ENCODE peak calls at places on chromosomes 16 and 17, in four cellular contexts. X is GM12865, W is mucosa of descending colon, C is upper lobe of right lung. M is an unnamed sample.

GRCh38 chr16:81816793-81817210 is 37.7 kb downstream of the PLCG2 start:
- DNase-seq in X (peak), W (no peak), C (no peak), M (no peak)

GRCh38 chr16:67013238-67013822 is 15.6 kb upstream of the CBFB start:
- DNase-seq in X (no peak), W (no peak), C (no peak), M (no peak)

GRCh38 chr17:80529104-80529903 is 15.3 kb upstream of the RPTOR start:
- DNase-seq in X (no peak), W (no peak), C (no peak), M (no peak)

GRCh38 chr16:82603784-82604411 is 22.9 kb upstream of the CDH13 start:
- DNase-seq in X (peak), W (peak), C (no peak), M (no peak)

GRCh38 chr16:832652-833336 is 32.3 kb upstream of the GNG13 start:
- DNase-seq in X (no peak), W (peak), C (no peak), M (no peak)

GRCh38 chr17:55068862-55069771 is 100.6 kb downstream of the STXBP4 start:
- DNase-seq in X (no peak), W (no peak), C (no peak), M (no peak)

GRCh38 chr17:30236807-30237206 is 1.3 kb upstream of the SLC6A4 start:
- DNase-seq in X (peak), W (peak), C (peak), M (no peak)

GRCh38 chr16:7342598-7342997 is 10.0 kb downstream of the RBFOX1 start:
- DNase-seq in X (no peak), W (no peak), C (no peak), M (no peak)

GRCh38 chr16:81975637-81976036 is 35.6 kb downstream of the SDR42E1 start:
- DNase-seq in X (no peak), W (no peak), C (no peak), M (no peak)

GRCh38 chr17:41710472-41711090 is 1.6 kb upstream of the GAST start:
- DNase-seq in X (no peak), W (no peak), C (no peak), M (no peak)

GRCh38 chr17:12964840-12965239 is 53.0 kb downstream of the ELAC2 start:
- DNase-seq in X (no peak), W (no peak), C (no peak), M (no peak)

GRCh38 chr17:14156689-14157088 is 80.0 kb downstream of the CDRT15 start:
- DNase-seq in X (no peak), W (no peak), C (no peak), M (no peak)

GRCh38 chr16:11581677-11582076 is 5.0 kb downstream of the LITAF start:
- DNase-seq in X (peak), W (no peak), C (no peak), M (no peak)

GRCh38 chr17:57445051-57445450 is 188.7 kb downstream of the MSI2 start:
- DNase-seq in X (no peak), W (no peak), C (no peak), M (no peak)

GRCh38 chr17:81831957-81832607 is 1.0 kb downstream of the MCRIP1 start:
- DNase-seq in X (peak), W (no peak), C (peak), M (no peak)

GRCh38 chr16:84976644-84977400 is 34.5 kb downstream of the ZDHHC7 start:
- DNase-seq in X (no peak), W (peak), C (peak), M (no peak)

GRCh38 chr17:67011527-67012175 is 32.7 kb upstream of the CACNG1 start:
- DNase-seq in X (peak), W (no peak), C (no peak), M (no peak)

GRCh38 chr17:19686400-19687090 is 29.8 kb downstream of the SLC47A2 start:
- DNase-seq in X (no peak), W (no peak), C (no peak), M (no peak)

GRCh38 chr17:48981927-48982539 is 13.6 kb upstream of the GIP start:
- DNase-seq in X (no peak), W (no peak), C (no peak), M (no peak)

GRCh38 chr16:66107661-66108060 is 258.8 kb upstream of the CDH5 start:
- DNase-seq in X (no peak), W (no peak), C (no peak), M (no peak)

GRCh38 chr17:81858170-81858966 is 2.0 kb downstream of the P4HB start:
- DNase-seq in X (no peak), W (no peak), C (no peak), M (no peak)

GRCh38 chr17:45291170-45291805 is 25.5 kb downstream of the MAP3K14 start:
- DNase-seq in X (no peak), W (no peak), C (no peak), M (no peak)

GRCh38 chr16:4801051-4801961 is 1.1 kb downstream of the ROGDI start:
- DNase-seq in X (no peak), W (peak), C (no peak), M (no peak)

GRCh38 chr17:77645441-77646430 is 312.8 kb upstream of the TNRC6C start:
- DNase-seq in X (no peak), W (no peak), C (peak), M (no peak)

GRCh38 chr17:39927101-39927927 is at the start of the genes LRRC3C and ORMDL3:
- DNase-seq in X (peak), W (peak), C (peak), M (peak)

GRCh38 chr16:8892101-8892575 is 10.0 kb downstream of the LITAFD start:
- DNase-seq in X (peak), W (no peak), C (peak), M (no peak)

GRCh38 chr17:15384142-15384803 is 42.9 kb upstream of the TEKT3 start:
- DNase-seq in X (no peak), W (peak), C (no peak), M (no peak)

GRCh38 chr16:79367822-79368221 is 232.7 kb downstream of the MAF start:
- DNase-seq in X (no peak), W (no peak), C (no peak), M (no peak)

GRCh38 chr17:2303278-2304188 is at the start of the genes SMG6 and SRR:
- DNase-seq in X (peak), W (peak), C (peak), M (peak)

GRCh38 chr17:9132291-9132690 is 111.0 kb downstream of the NTN1 start:
- DNase-seq in X (no peak), W (no peak), C (no peak), M (no peak)

GRCh38 chr17:81231766-81232581 is 6.9 kb downstream of the TEPSIN start:
- DNase-seq in X (no peak), W (no peak), C (no peak), M (no peak)

GRCh38 chr16:80962879-80963278 is 43.8 kb downstream of the CMC2 start:
- DNase-seq in X (no peak), W (no peak), C (no peak), M (no peak)

GRCh38 chr16:75043175-75043937 is 44.5 kb downstream of the ZNRF1 start:
- DNase-seq in X (peak), W (no peak), C (no peak), M (no peak)

GRCh38 chr16:83044589-83044988 is 417.8 kb downstream of the CDH13 start:
- DNase-seq in X (no peak), W (no peak), C (no peak), M (no peak)

GRCh38 chr16:82470506-82471196 is 156.1 kb upstream of the CDH13 start:
- DNase-seq in X (no peak), W (peak), C (no peak), M (no peak)

GRCh38 chr17:20267459-20267842 is 199.9 kb downstream of the LGALS9B start:
- DNase-seq in X (peak), W (no peak), C (no peak), M (no peak)

GRCh38 chr17:33287096-33287495 is 6.0 kb downstream of the ASIC2 start:
- DNase-seq in X (no peak), W (no peak), C (no peak), M (no peak)

GRCh38 chr17:33291248-33292183 is 1.6 kb downstream of the ASIC2 start:
- DNase-seq in X (no peak), W (peak), C (peak), M (no peak)

GRCh38 chr17:33292184-33292980 is 713 bp downstream of the ASIC2 start:
- DNase-seq in X (no peak), W (peak), C (no peak), M (no peak)

GRCh38 chr17:33290156-33290697 is 2.9 kb downstream of the ASIC2 start:
- DNase-seq in X (no peak), W (no peak), C (no peak), M (no peak)

DNA sequence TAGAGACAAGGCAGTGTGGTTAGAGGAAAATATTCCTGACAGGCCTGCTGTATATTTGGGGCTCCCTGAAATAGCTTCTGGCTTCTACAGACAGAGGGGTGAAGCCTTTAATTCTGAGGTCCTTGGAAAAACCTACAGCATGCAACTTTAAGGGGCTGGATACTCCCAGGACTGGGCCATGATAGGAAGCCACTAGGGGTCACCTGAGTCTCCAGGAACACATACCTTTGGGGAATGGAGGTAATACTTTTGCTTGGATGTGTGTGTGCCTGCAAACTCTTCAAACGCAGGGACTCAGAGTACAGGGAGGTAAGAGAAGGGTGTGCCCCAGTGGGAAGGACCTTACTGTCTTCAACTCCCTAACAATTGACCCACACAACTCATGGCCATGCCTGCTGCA is 4.1 kb downstream of the ASIC2 start:
- DNase-seq in X (no peak), W (no peak), C (no peak), M (no peak)
- TF ChIP-seq CTCF in X (no peak), W (no peak), C (no peak), M (no peak)

DNA sequence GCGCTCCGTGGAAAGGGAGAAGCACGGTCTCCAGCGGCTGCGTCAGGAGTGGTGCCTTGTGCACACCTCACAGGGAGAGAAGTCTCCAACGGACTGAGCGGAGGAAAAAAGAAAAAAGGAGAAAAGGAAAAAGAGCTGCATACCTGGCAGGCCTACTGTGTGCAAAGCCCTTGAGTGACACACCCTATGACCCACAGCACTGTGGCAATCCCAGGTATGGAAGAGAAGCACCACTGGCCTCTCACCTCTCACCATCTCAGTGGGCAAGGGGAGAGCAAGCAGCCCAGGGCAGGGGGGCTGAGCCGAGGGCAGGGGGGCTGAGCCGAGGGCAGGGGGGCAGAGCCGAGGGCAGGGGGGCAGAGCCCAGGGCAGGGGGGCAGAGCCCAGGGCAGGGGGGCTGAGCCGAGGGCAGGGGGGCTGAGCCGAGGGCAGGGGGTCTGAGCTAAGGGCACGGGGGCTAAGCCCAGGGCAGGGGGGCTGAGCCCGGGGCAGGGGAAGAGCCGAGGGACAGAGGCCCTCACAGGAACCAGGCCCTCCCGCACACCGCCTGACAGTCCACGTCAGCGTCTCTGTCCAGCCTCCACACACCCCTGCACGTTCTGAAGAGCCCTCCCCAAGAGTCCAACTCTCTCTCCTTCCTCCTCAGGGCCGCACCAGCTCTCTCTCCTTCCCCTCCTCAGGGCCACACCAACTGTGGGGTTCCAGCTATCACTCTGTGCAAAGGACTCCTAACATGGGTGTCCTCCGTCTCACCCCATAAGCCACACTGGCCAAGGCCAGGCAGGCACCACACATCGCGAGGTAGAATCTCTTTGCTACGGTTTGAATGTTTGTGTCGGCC is 105.8 kb downstream of the ZNF778 start:
- DNase-seq in X (no peak), W (no peak), C (no peak), M (peak)
- H3K4me3 ChIP-seq in X (no peak), W (no peak), C (no peak), M (no peak)

DNA sequence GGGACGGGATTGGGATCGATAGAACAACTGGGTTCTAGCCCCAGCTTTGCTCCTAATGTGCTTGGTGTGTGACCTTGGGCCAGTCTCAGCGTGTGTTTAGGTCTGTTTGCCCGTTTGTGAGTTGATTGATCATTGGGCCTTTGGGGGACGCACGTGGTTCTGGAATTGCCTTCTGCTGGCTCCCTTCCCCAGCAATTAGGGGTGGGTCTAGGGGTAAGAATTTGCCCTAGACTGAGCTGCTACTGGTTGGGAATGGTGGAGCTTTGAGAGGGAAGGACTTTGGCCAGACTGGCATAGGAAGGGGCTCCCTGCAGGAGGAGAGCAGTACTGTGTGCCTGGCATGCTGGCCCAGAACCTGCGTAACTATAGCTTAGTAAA is 1.5 kb downstream of the SPNS2 start:
- DNase-seq in X (no peak), W (no peak), C (no peak), M (no peak)
- TF ChIP-seq CTCF in X (no peak), W (no peak), C (no peak), M (no peak)

GRCh38 chr17:18377437-18378204 is at the start of gene EVPLL:
- DNase-seq in X (no peak), W (peak), C (peak), M (peak)
- H3K4me3 ChIP-seq in X (no peak), W (no peak), C (peak), M (no peak)

DNA sequence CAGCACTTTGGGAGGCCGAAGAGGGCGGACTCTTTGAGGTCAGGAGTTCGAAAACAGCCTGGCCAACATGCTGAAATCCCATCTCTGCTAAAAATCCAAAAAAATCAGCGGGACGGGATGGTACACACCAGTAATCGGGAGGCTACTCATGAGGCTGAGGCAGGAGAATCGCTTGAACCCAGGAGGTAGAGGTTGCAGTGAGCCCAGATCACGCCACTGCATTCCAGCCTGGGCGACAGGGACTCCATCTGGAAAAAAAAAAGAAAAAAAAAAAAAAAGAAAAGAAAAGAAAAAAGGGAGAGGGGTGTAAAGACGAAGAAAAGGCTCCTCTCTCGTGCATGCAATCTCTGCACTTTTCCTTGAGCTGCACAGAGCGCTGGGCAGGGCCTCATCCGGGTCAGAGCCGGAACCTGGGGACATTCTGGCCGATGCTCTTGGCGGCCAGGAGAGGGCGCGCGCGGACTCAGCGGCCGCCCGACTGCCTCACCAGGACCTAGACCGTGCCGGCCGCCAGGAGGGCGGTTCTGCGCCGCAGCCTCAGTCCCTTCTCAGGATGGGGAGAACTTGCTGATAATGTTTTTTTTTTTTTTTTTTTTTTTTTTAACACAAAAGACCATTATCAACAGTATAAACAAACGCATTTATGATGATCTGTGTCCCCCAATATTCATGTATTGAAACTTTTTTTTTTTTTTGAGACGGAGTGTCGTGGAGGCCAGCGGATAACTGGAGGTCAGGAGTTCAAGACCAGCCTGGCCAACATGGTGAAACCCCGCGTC is 8.2 kb upstream of the FLYWCH2 start:
- DNase-seq in X (peak), W (peak), C (peak), M (peak)
- TF ChIP-seq CTCF in X (peak), W (peak), C (peak), M (peak)

GRCh38 chr16:50519001-50519400 is 29.2 kb upstream of the NKD1 start:
- DNase-seq in X (no peak), W (no peak), C (no peak), M (no peak)
- H3K4me3 ChIP-seq in X (no peak), W (no peak), C (no peak), M (no peak)

GRCh38 chr17:63845509-63845908 is 3.0 kb upstream of the SMARCD2 start:
- DNase-seq in X (no peak), W (no peak), C (no peak), M (no peak)
- TF ChIP-seq CTCF in X (no peak), W (no peak), C (no peak), M (no peak)